ENCODE peak calls at places on chromosomes 11 and 22, in eight cellular contexts. B is IMR-90; F is CD8-positive, alpha-beta memory T cell; T is left lung; N is psoas muscle; L is dorsolateral prefrontal cortex; K is fibroblast of lung; R is fibroblast of pulmonary artery. U is an unnamed sample.

GRCh38 chr22:25478111-25478510 is 86.4 kb upstream of the GRK3 start:
- DNase-seq in B (no peak), F (no peak), T (no peak), N (no peak), L (no peak), K (no peak), R (no peak), U (no peak)

GRCh38 chr22:44965171-44965570 is 44.6 kb downstream of the PHF21B start:
- DNase-seq in B (no peak), F (no peak), T (no peak), N (no peak), L (no peak), K (no peak), R (no peak), U (no peak)

GRCh38 chr22:24986816-24987215 is 34.3 kb downstream of the KIAA1671 start:
- DNase-seq in B (no peak), F (no peak), T (no peak), N (no peak), L (no peak), K (no peak), R (no peak), U (no peak)

GRCh38 chr11:118607401-118608267 is at the start of gene PHLDB1:
- DNase-seq in B (peak), F (peak), T (peak), N (peak), L (peak), K (peak), R (peak), U (peak)

GRCh38 chr11:10923886-10924285 is 66.0 kb upstream of the ZBED5 start:
- DNase-seq in B (no peak), F (no peak), T (no peak), N (no peak), L (no peak), K (no peak), R (no peak), U (no peak)

GRCh38 chr11:72204865-72205264 is 11.7 kb upstream of the FOLR2 start:
- DNase-seq in B (no peak), F (no peak), T (no peak), N (no peak), L (no peak), K (no peak), R (peak), U (no peak)

GRCh38 chr11:1918436-1919315 is 827 bp upstream of the TNNT3 start:
- DNase-seq in B (no peak), F (no peak), T (peak), N (no peak), L (no peak), K (no peak), R (no peak), U (no peak)

GRCh38 chr11:8867856-8868705 is 42.9 kb upstream of the AKIP1 start:
- DNase-seq in B (peak), F (no peak), T (no peak), N (no peak), L (no peak), K (peak), R (peak), U (peak)

GRCh38 chr11:90908074-90908473 is 685.2 kb upstream of the CHORDC1 start:
- DNase-seq in B (no peak), F (no peak), T (no peak), N (no peak), L (no peak), K (no peak), R (peak), U (no peak)

GRCh38 chr11:67996622-67997459 is 7.1 kb downstream of the UNC93B1 start:
- DNase-seq in B (no peak), F (no peak), T (peak), N (peak), L (no peak), K (peak), R (peak), U (peak)

GRCh38 chr22:35538801-35539321 is 1.8 kb upstream of the RASD2 start:
- DNase-seq in B (no peak), F (no peak), T (peak), N (no peak), L (no peak), K (no peak), R (no peak), U (peak)

GRCh38 chr11:37861671-37862070 is 1263.6 kb upstream of the RAG2 start:
- DNase-seq in B (no peak), F (no peak), T (no peak), N (no peak), L (no peak), K (no peak), R (no peak), U (no peak)

GRCh38 chr11:72634472-72635095 is 39.6 kb downstream of the PDE2A start:
- DNase-seq in B (no peak), F (no peak), T (peak), N (peak), L (no peak), K (no peak), R (no peak), U (no peak)

GRCh38 chr11:72069787-72070251 is 10.5 kb downstream of the NUMA1 start:
- DNase-seq in B (peak), F (no peak), T (peak), N (peak), L (no peak), K (peak), R (peak), U (peak)

GRCh38 chr22:21629262-21630149 is at the start of gene YDJC:
- DNase-seq in B (peak), F (peak), T (peak), N (peak), L (peak), K (peak), R (peak), U (peak)

GRCh38 chr11:46339816-46340215 is 7.4 kb upstream of the DGKZ start:
- DNase-seq in B (no peak), F (no peak), T (no peak), N (no peak), L (no peak), K (no peak), R (peak), U (no peak)

GRCh38 chr11:84543367-84544159 is 1083.6 kb downstream of the DLG2 start:
- DNase-seq in B (no peak), F (no peak), T (peak), N (no peak), L (no peak), K (peak), R (no peak), U (no peak)

GRCh38 chr22:38973289-38974169 is 8.6 kb upstream of the APOBEC3B start:
- DNase-seq in B (peak), F (peak), T (no peak), N (no peak), L (no peak), K (peak), R (peak), U (peak)

GRCh38 chr11:93662177-93662575 is 694 bp downstream of the CEP295 start:
- DNase-seq in B (no peak), F (no peak), T (no peak), N (no peak), L (no peak), K (no peak), R (no peak), U (no peak)

GRCh38 chr22:50730941-50731661 is 6.9 kb upstream of the ACR start:
- DNase-seq in B (no peak), F (peak), T (peak), N (no peak), L (peak), K (no peak), R (no peak), U (no peak)

GRCh38 chr11:106418786-106419185 is 341.3 kb downstream of the AASDHPPT start:
- DNase-seq in B (no peak), F (no peak), T (no peak), N (no peak), L (no peak), K (peak), R (no peak), U (no peak)

GRCh38 chr22:32764330-32765116 is 37.0 kb upstream of the TIMP3 start:
- DNase-seq in B (peak), F (no peak), T (no peak), N (peak), L (no peak), K (peak), R (peak), U (no peak)

GRCh38 chr11:59174664-59175033 is 2.7 kb downstream of the DTX4 start:
- DNase-seq in B (peak), F (no peak), T (no peak), N (no peak), L (no peak), K (peak), R (peak), U (peak)

GRCh38 chr11:88390254-88390653 is 52.7 kb upstream of the CTSC start:
- DNase-seq in B (no peak), F (no peak), T (no peak), N (no peak), L (no peak), K (no peak), R (no peak), U (no peak)

GRCh38 chr22:20546541-20546950 is 39.1 kb downstream of the MED15 start:
- DNase-seq in B (no peak), F (no peak), T (no peak), N (no peak), L (no peak), K (no peak), R (no peak), U (no peak)

GRCh38 chr11:115348404-115348803 is 155.8 kb downstream of the CADM1 start:
- DNase-seq in B (no peak), F (no peak), T (no peak), N (no peak), L (no peak), K (no peak), R (no peak), U (no peak)

GRCh38 chr11:129211397-129211796 is 19.3 kb upstream of the ARHGAP32 start:
- DNase-seq in B (no peak), F (no peak), T (no peak), N (no peak), L (no peak), K (no peak), R (no peak), U (no peak)

GRCh38 chr22:11042116-11042515 is 4485.9 kb upstream of the OR11H1 start:
- DNase-seq in B (no peak), F (no peak), T (no peak), N (no peak), L (no peak), K (no peak), R (no peak), U (no peak)

GRCh38 chr11:71091506-71092265 is 160.7 kb downstream of the SHANK2 start:
- DNase-seq in B (no peak), F (no peak), T (no peak), N (no peak), L (no peak), K (no peak), R (no peak), U (no peak)

GRCh38 chr11:20373568-20374209 is 10.2 kb downstream of the HTATIP2 start:
- DNase-seq in B (no peak), F (no peak), T (no peak), N (no peak), L (no peak), K (no peak), R (no peak), U (no peak)

GRCh38 chr11:75611823-75612222 is 49.8 kb downstream of the SERPINH1 start:
- DNase-seq in B (no peak), F (no peak), T (no peak), N (no peak), L (no peak), K (no peak), R (no peak), U (no peak)

GRCh38 chr11:1485504-1485885 is 1.1 kb downstream of the MOB2 start:
- DNase-seq in B (no peak), F (peak), T (peak), N (peak), L (no peak), K (no peak), R (no peak), U (no peak)

GRCh38 chr22:49101873-49102272 is 725.8 kb downstream of the BRD1 start:
- DNase-seq in B (no peak), F (peak), T (peak), N (no peak), L (no peak), K (no peak), R (no peak), U (no peak)

DNA sequence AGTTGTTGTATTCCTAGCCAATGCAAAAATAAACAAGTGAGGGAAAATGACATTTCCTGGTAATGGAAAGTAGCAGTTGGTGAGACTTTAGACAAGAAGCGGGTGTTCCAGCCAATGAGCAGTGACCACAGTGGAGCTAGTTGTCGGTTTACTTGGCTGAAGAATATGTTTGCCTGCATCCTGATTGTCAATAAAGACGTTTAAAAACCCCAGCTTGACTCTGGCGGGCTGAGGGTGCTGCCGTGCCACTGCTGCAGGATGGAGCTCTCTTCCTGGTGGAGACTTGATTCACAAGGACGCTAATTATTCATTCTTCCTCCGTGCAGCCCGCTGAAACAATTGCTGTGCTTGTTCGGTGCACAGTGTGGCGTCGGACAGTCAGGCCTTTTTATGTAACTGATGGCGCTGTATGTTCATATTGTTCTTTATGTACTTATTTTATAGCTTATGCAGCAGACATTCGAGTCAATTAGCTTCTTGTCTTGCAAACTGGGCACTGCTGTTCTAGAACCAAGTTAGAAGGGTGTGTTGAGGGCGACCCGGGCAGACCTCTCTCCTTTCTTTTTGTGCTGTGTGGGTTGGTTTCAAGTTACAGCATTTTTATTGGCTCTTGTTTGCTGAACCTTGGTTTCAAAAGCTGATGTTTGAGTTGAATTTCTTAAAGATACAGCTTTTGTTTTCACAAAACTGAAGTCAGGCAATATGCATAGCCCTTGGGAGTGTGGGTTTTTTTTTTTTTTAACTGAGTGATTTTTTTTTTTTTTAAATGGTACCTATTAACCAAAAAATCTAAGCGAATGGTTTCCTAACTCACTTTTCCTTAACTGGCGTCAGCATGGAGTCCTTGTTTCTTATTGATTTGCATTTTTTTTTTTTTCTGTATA is 153.9 kb downstream of the TEAD1 start:
- DNase-seq in B (peak), F (no peak), T (no peak), N (no peak), L (no peak), K (peak), R (peak), U (peak)
- H3K4me3 ChIP-seq in B (peak), F (no peak), T (peak), N (peak), L (peak), K (peak), R (peak), U (peak)

GRCh38 chr11:65787649-65788622 is 1.1 kb downstream of the OVOL1 start:
- DNase-seq in B (no peak), F (no peak), T (peak), N (no peak), L (no peak), K (no peak), R (no peak), U (peak)
- H3K4me3 ChIP-seq in B (no peak), F (no peak), T (no peak), N (peak), L (no peak), K (no peak), R (no peak), U (peak)

DNA sequence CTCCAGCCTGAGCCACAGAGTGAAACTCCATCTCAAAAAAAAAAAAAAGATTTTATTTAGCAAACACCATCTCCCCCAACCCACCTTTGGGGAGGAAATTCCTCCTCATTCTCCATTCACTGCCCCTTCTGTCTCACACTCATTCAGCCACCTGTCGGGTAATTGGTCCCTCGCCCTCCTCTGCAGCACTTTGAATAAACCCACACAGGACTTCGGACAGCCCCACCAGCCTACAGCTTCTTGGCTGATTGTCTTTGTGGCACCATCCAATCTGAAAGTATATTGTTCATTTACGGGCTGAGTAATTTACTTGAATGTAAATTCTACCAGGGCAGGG is 7.5 kb upstream of the GGA1 start:
- DNase-seq in B (no peak), F (no peak), T (no peak), N (no peak), L (no peak), K (no peak), R (no peak), U (no peak)
- H3K4me3 ChIP-seq in B (no peak), F (no peak), T (no peak), N (no peak), L (no peak), K (no peak), R (no peak), U (peak)

GRCh38 chr11:95931916-95932315 is 8.0 kb upstream of the MTMR2 start:
- DNase-seq in B (no peak), F (no peak), T (no peak), N (no peak), L (no peak), K (no peak), R (no peak), U (no peak)
- H3K4me3 ChIP-seq in B (no peak), F (no peak), T (no peak), N (no peak), L (no peak), K (no peak), R (no peak), U (no peak)